ENCODE peak calls at places on chromosomes 5 and 9, in six cellular contexts. Z, H, U, S, G and B are unnamed samples.

GRCh38 chr5:77851229-77852067 is 75.3 kb upstream of the TBCA start:
- DNase-seq in Z (peak; percentile 77), H (no peak), U (peak; percentile 22), S (peak; percentile 63), G (peak; percentile 81), B (peak; percentile 11)

GRCh38 chr9:124320062-124320973 is 62.6 kb downstream of the NEK6 start:
- DNase-seq in Z (no peak), H (no peak), U (peak; percentile 64), S (peak; percentile 83), G (peak; percentile 85), B (peak; percentile 68)

GRCh38 chr5:119168401-119168800 is 97.5 kb downstream of the DMXL1 start:
- DNase-seq in Z (no peak), H (no peak), U (peak; percentile 43), S (peak; percentile 3), G (no peak), B (peak; percentile 25)

GRCh38 chr9:133454325-133454724 is 5.5 kb upstream of the CACFD1 start:
- DNase-seq in Z (peak; percentile 70), H (no peak), U (no peak), S (no peak), G (no peak), B (no peak)

GRCh38 chr9:79617395-79617794 is 45.6 kb downstream of the TLE4 start:
- DNase-seq in Z (no peak), H (no peak), U (no peak), S (peak; percentile 75), G (no peak), B (peak; percentile 60)

GRCh38 chr5:35938518-35939227 is at the start of gene CAPSL:
- DNase-seq in Z (no peak), H (no peak), U (peak; percentile 87), S (peak; percentile 54), G (no peak), B (peak; percentile 81)

GRCh38 chr5:53642006-53642405 is 81.6 kb downstream of the NDUFS4 start:
- DNase-seq in Z (no peak), H (no peak), U (peak; percentile 14), S (peak; percentile 2), G (no peak), B (peak; percentile 55)

GRCh38 chr9:113026200-113026599 is 14.2 kb upstream of the ZNF883 start:
- DNase-seq in Z (no peak), H (no peak), U (no peak), S (no peak), G (no peak), B (no peak)

GRCh38 chr9:89096807-89097206 is 81.8 kb downstream of the SHC3 start:
- DNase-seq in Z (no peak), H (no peak), U (no peak), S (no peak), G (no peak), B (no peak)

GRCh38 chr5:59188415-59189225 is 605.7 kb downstream of the RAB3C start:
- DNase-seq in Z (peak; percentile 87), H (peak; percentile 79), U (peak; percentile 74), S (peak; percentile 90), G (peak; percentile 86), B (peak; percentile 79)

GRCh38 chr5:68041293-68041692 is 174.3 kb upstream of the PIK3R1 start:
- DNase-seq in Z (no peak), H (no peak), U (no peak), S (no peak), G (no peak), B (no peak)
- H3K4me3 ChIP-seq in Z (no peak overlapping the region), H (no peak overlapping the region), U (no peak overlapping the region), S (no peak overlapping the region), G (no peak overlapping the region), B (no peak overlapping the region)

GRCh38 chr9:87607859-87608258 is 110.2 kb downstream of the DAPK1 start:
- DNase-seq in Z (no peak), H (no peak), U (no peak), S (no peak), G (no peak), B (no peak)
- H3K4me3 ChIP-seq in Z (no peak overlapping the region), H (no peak overlapping the region), U (no peak overlapping the region), S (no peak overlapping the region), G (no peak overlapping the region), B (no peak overlapping the region)

DNA sequence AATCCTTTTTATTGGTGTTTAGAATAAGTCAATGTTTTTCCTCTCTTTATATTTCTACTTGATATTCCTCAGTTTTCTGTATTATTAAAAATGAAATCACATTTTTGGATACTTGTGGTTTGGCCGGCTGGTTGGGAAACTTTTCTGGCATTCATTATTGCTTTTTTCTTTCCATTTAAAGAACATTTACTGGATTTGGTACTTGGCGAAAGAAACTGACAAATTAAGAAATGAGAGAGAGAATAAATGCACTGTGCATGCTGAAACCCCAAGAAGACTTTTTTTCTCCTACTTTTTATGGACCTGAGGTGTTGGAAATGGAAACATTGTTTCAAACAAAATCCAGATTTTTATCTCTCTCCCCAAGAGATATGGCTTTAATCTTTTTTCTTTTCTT is 128.3 kb downstream of the SNX18 start:
- DNase-seq in Z (no peak), H (no peak), U (no peak), S (peak; percentile 67), G (no peak), B (no peak)
- H3K4me3 ChIP-seq in Z (no peak overlapping the region), H (peak overlapping the region; percentile 26), U (peak overlapping the region; percentile 10), S (peak overlapping the region; percentile 37), G (no peak overlapping the region), B (no peak overlapping the region)

DNA sequence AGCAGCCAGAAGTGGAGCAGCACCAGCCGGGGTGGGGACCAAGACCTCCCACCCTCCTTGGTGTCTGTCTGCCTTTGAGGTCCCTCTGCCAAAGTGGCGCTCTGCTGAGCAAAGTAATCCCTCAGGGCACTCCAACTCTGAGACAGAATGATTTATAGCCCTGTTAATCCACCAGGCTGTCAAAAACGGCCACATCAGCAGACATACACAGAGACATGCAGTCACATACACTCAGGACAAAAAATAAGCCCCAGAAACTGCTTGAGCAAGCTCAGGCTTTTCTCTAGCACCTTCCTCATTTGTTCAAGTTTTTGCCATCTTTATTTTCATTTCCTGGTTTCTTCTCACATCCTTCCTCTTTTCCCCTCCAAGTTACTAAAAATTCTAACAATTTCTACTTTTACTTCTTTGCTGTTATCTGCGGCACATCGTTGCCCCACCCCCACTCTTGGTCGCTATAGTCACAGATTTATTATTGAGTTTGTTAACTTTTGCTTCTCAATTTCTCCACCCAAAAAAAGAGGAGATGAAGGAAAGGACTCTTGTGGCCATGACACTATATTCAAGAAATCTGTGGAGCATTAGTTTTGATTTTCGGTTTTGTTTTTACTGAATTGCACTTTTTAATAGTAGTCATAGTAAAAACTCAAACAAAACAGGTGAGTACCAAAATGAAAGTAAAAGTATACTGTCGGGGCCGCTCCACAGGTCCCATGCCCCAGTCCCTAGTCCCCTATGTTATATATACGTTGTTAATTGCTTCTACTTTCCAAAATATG is 17.4 kb upstream of the ADRB2 start:
- DNase-seq in Z (no peak), H (no peak), U (no peak), S (no peak), G (no peak), B (no peak)
- H3K4me3 ChIP-seq in Z (peak overlapping the region; percentile 12), H (peak overlapping the region; percentile 34), U (no peak overlapping the region), S (no peak overlapping the region), G (no peak overlapping the region), B (no peak overlapping the region)

GRCh38 chr9:94167055-94167346 is 82.7 kb downstream of the PTPDC1 start:
- DNase-seq in Z (no peak), H (no peak), U (peak; percentile 90), S (no peak), G (no peak), B (no peak)

GRCh38 chr9:94167376-94167775 is 83.1 kb downstream of the PTPDC1 start:
- DNase-seq in Z (no peak), H (no peak), U (no peak), S (peak; percentile 39), G (no peak), B (no peak)

GRCh38 chr9:94166237-94167054 is 82.2 kb downstream of the PTPDC1 start:
- DNase-seq in Z (peak; percentile 99), H (peak; percentile 99), U (peak; percentile 99), S (peak; percentile 99), G (peak; percentile 98), B (peak; percentile 100)

GRCh38 chr9:94168203-94169000 is 84.1 kb downstream of the PTPDC1 start:
- DNase-seq in Z (no peak), H (no peak), U (no peak), S (peak; percentile 35), G (no peak), B (no peak)

GRCh38 chr9:94169978-94170377 is 85.7 kb downstream of the PTPDC1 start:
- DNase-seq in Z (no peak), H (no peak), U (no peak), S (no peak), G (no peak), B (no peak)
- H3K4me3 ChIP-seq in Z (peak overlapping the region; percentile 29), H (peak overlapping the region; percentile 80), U (peak overlapping the region; percentile 94), S (peak overlapping the region; percentile 92), G (peak overlapping the region; percentile 36), B (peak overlapping the region; percentile 90)

GRCh38 chr5:89292461-89292860 is 409.5 kb upstream of the MEF2C start:
- DNase-seq in Z (no peak), H (no peak), U (no peak), S (no peak), G (no peak), B (no peak)
- H3K4me3 ChIP-seq in Z (no peak overlapping the region), H (no peak overlapping the region), U (no peak overlapping the region), S (no peak overlapping the region), G (no peak overlapping the region), B (no peak overlapping the region)

GRCh38 chr5:111706345-111706744 is 50.6 kb downstream of the NREP start:
- DNase-seq in Z (no peak), H (no peak), U (no peak), S (no peak), G (no peak), B (no peak)

GRCh38 chr5:111707624-111708165 is 49.3 kb downstream of the NREP start:
- DNase-seq in Z (no peak), H (no peak), U (no peak), S (no peak), G (no peak), B (no peak)

GRCh38 chr5:111699976-111700375 is 57.0 kb downstream of the NREP start:
- DNase-seq in Z (no peak), H (no peak), U (no peak), S (no peak), G (no peak), B (no peak)

GRCh38 chr5:111703662-111704061 is 53.3 kb downstream of the NREP start:
- DNase-seq in Z (no peak), H (no peak), U (no peak), S (no peak), G (no peak), B (no peak)

GRCh38 chr5:111704452-111705085 is 52.4 kb downstream of the NREP start:
- DNase-seq in Z (no peak), H (no peak), U (no peak), S (no peak), G (no peak), B (no peak)
- H3K4me3 ChIP-seq in Z (no peak overlapping the region), H (no peak overlapping the region), U (no peak overlapping the region), S (no peak overlapping the region), G (no peak overlapping the region), B (no peak overlapping the region)